ENCODE peak calls at places on chromosomes 6 and 20, in ten cellular contexts. One of them, this sample, is unnamed.
A peak's percentile ranks its signal among the peaks of the same experiment; 100 is the strongest.

GRCh38 chr20:50308513-50309279 is 118.1 kb downstream of the CEBPB start:
- DNase-seq in neural crest cell: no peak
- DNase-seq in brain microvascular endothelial cell: peak; percentile 93
- DNase-seq in RWPE1: peak; percentile 98
- DNase-seq in bronchial epithelial cell: peak; percentile 92
- DNase-seq in spleen: peak; percentile 95
- DNase-seq in IMR-90: peak; percentile 100
- DNase-seq in BJ: peak; percentile 90
- DNase-seq in WTC11: peak; percentile 45
- DNase-seq in progenitor cell of endocrine pancreas: no peak
- DNase-seq in this sample: peak; percentile 98

GRCh38 chr6:6694825-6695710 is 106.5 kb downstream of the LY86 start:
- DNase-seq in neural crest cell: no peak
- DNase-seq in brain microvascular endothelial cell: no peak
- DNase-seq in RWPE1: peak; percentile 35
- DNase-seq in bronchial epithelial cell: peak; percentile 85
- DNase-seq in spleen: peak; percentile 83
- DNase-seq in IMR-90: no peak
- DNase-seq in BJ: no peak
- DNase-seq in WTC11: peak; percentile 63
- DNase-seq in progenitor cell of endocrine pancreas: no peak
- DNase-seq in this sample: no peak

GRCh38 chr6:44202332-44202971 is 14.3 kb upstream of the MYMX start:
- DNase-seq in neural crest cell: no peak
- DNase-seq in brain microvascular endothelial cell: no peak
- DNase-seq in RWPE1: no peak
- DNase-seq in bronchial epithelial cell: no peak
- DNase-seq in spleen: no peak
- DNase-seq in IMR-90: no peak
- DNase-seq in BJ: no peak
- DNase-seq in WTC11: peak; percentile 79
- DNase-seq in progenitor cell of endocrine pancreas: no peak
- DNase-seq in this sample: no peak

GRCh38 chr6:38503032-38503784 is 136.5 kb downstream of the BTBD9 start:
- DNase-seq in neural crest cell: no peak
- DNase-seq in brain microvascular endothelial cell: no peak
- DNase-seq in RWPE1: no peak
- DNase-seq in bronchial epithelial cell: no peak
- DNase-seq in spleen: no peak
- DNase-seq in IMR-90: no peak
- DNase-seq in BJ: no peak
- DNase-seq in WTC11: peak; percentile 19
- DNase-seq in progenitor cell of endocrine pancreas: no peak
- DNase-seq in this sample: no peak

GRCh38 chr20:51749674-51750036 is 18.5 kb downstream of the ATP9A start:
- DNase-seq in neural crest cell: no peak
- DNase-seq in brain microvascular endothelial cell: peak; percentile 42
- DNase-seq in RWPE1: peak; percentile 47
- DNase-seq in bronchial epithelial cell: peak; percentile 82
- DNase-seq in spleen: no peak
- DNase-seq in IMR-90: peak; percentile 79
- DNase-seq in BJ: no peak
- DNase-seq in WTC11: no peak
- DNase-seq in progenitor cell of endocrine pancreas: no peak
- DNase-seq in this sample: no peak

GRCh38 chr20:41094656-41095055 is 42.7 kb upstream of the PLCG1 start:
- DNase-seq in neural crest cell: no peak
- DNase-seq in brain microvascular endothelial cell: no peak
- DNase-seq in RWPE1: no peak
- DNase-seq in bronchial epithelial cell: no peak
- DNase-seq in spleen: no peak
- DNase-seq in IMR-90: peak; percentile 61
- DNase-seq in BJ: no peak
- DNase-seq in WTC11: no peak
- DNase-seq in progenitor cell of endocrine pancreas: no peak
- DNase-seq in this sample: no peak

GRCh38 chr20:2847802-2848201 is 7.3 kb downstream of the VPS16 start:
- DNase-seq in neural crest cell: no peak
- DNase-seq in brain microvascular endothelial cell: no peak
- DNase-seq in RWPE1: no peak
- DNase-seq in bronchial epithelial cell: no peak
- DNase-seq in spleen: no peak
- DNase-seq in IMR-90: no peak
- DNase-seq in BJ: no peak
- DNase-seq in WTC11: no peak
- DNase-seq in progenitor cell of endocrine pancreas: no peak
- DNase-seq in this sample: no peak

GRCh38 chr6:170256641-170257040 is 34.2 kb downstream of the DLL1 start:
- DNase-seq in neural crest cell: no peak
- DNase-seq in brain microvascular endothelial cell: no peak
- DNase-seq in RWPE1: no peak
- DNase-seq in bronchial epithelial cell: no peak
- DNase-seq in spleen: no peak
- DNase-seq in IMR-90: no peak
- DNase-seq in BJ: no peak
- DNase-seq in WTC11: no peak
- DNase-seq in progenitor cell of endocrine pancreas: no peak
- DNase-seq in this sample: no peak

GRCh38 chr6:26204332-26205160 is 117.3 kb downstream of the HFE start:
- DNase-seq in neural crest cell: peak; percentile 80
- DNase-seq in brain microvascular endothelial cell: peak; percentile 99
- DNase-seq in RWPE1: peak; percentile 96
- DNase-seq in bronchial epithelial cell: peak; percentile 95
- DNase-seq in spleen: peak; percentile 95
- DNase-seq in IMR-90: peak; percentile 99
- DNase-seq in BJ: peak; percentile 94
- DNase-seq in WTC11: peak; percentile 90
- DNase-seq in progenitor cell of endocrine pancreas: peak; percentile 81
- DNase-seq in this sample: peak; percentile 96

GRCh38 chr6:7410801-7411200 is 21.2 kb downstream of the RIOK1 start:
- DNase-seq in neural crest cell: no peak
- DNase-seq in brain microvascular endothelial cell: no peak
- DNase-seq in RWPE1: no peak
- DNase-seq in bronchial epithelial cell: no peak
- DNase-seq in spleen: no peak
- DNase-seq in IMR-90: no peak
- DNase-seq in BJ: no peak
- DNase-seq in WTC11: no peak
- DNase-seq in progenitor cell of endocrine pancreas: no peak
- DNase-seq in this sample: no peak

GRCh38 chr20:18639501-18639979 is 51.7 kb downstream of the DTD1 start:
- DNase-seq in neural crest cell: no peak
- DNase-seq in brain microvascular endothelial cell: no peak
- DNase-seq in RWPE1: no peak
- DNase-seq in bronchial epithelial cell: no peak
- DNase-seq in spleen: no peak
- DNase-seq in IMR-90: no peak
- DNase-seq in BJ: no peak
- DNase-seq in WTC11: no peak
- DNase-seq in progenitor cell of endocrine pancreas: no peak
- DNase-seq in this sample: no peak

GRCh38 chr6:118722820-118723526 is 71.6 kb upstream of the CEP85L start:
- DNase-seq in neural crest cell: no peak
- DNase-seq in brain microvascular endothelial cell: no peak
- DNase-seq in RWPE1: no peak
- DNase-seq in bronchial epithelial cell: peak; percentile 59
- DNase-seq in spleen: no peak
- DNase-seq in IMR-90: peak; percentile 26
- DNase-seq in BJ: no peak
- DNase-seq in WTC11: no peak
- DNase-seq in progenitor cell of endocrine pancreas: no peak
- DNase-seq in this sample: no peak

GRCh38 chr6:45054610-45055009 is 273.5 kb upstream of the RUNX2 start:
- DNase-seq in neural crest cell: no peak
- DNase-seq in brain microvascular endothelial cell: peak; percentile 42
- DNase-seq in RWPE1: no peak
- DNase-seq in bronchial epithelial cell: no peak
- DNase-seq in spleen: no peak
- DNase-seq in IMR-90: no peak
- DNase-seq in BJ: no peak
- DNase-seq in WTC11: no peak
- DNase-seq in progenitor cell of endocrine pancreas: no peak
- DNase-seq in this sample: no peak

GRCh38 chr20:33653218-33653899 is 8.8 kb upstream of the C20orf144 start:
- DNase-seq in neural crest cell: peak; percentile 79
- DNase-seq in brain microvascular endothelial cell: no peak
- DNase-seq in RWPE1: peak; percentile 85
- DNase-seq in bronchial epithelial cell: peak; percentile 39
- DNase-seq in spleen: peak; percentile 79
- DNase-seq in IMR-90: peak; percentile 66
- DNase-seq in BJ: peak; percentile 17
- DNase-seq in WTC11: peak; percentile 82
- DNase-seq in progenitor cell of endocrine pancreas: peak; percentile 70
- DNase-seq in this sample: no peak

GRCh38 chr20:35601021-35601973 is 14.3 kb upstream of the SPAG4 start:
- DNase-seq in neural crest cell: peak; percentile 56
- DNase-seq in brain microvascular endothelial cell: peak; percentile 51
- DNase-seq in RWPE1: peak; percentile 88
- DNase-seq in bronchial epithelial cell: peak; percentile 65
- DNase-seq in spleen: peak; percentile 94
- DNase-seq in IMR-90: peak; percentile 72
- DNase-seq in BJ: no peak
- DNase-seq in WTC11: peak; percentile 80
- DNase-seq in progenitor cell of endocrine pancreas: peak; percentile 50
- DNase-seq in this sample: peak; percentile 24

GRCh38 chr6:168035661-168036616 is 38.5 kb downstream of the KIF25 start:
- DNase-seq in neural crest cell: no peak
- DNase-seq in brain microvascular endothelial cell: peak; percentile 79
- DNase-seq in RWPE1: peak; percentile 38
- DNase-seq in bronchial epithelial cell: no peak
- DNase-seq in spleen: peak; percentile 54
- DNase-seq in IMR-90: peak; percentile 85
- DNase-seq in BJ: no peak
- DNase-seq in WTC11: no peak
- DNase-seq in progenitor cell of endocrine pancreas: no peak
- DNase-seq in this sample: no peak

DNA sequence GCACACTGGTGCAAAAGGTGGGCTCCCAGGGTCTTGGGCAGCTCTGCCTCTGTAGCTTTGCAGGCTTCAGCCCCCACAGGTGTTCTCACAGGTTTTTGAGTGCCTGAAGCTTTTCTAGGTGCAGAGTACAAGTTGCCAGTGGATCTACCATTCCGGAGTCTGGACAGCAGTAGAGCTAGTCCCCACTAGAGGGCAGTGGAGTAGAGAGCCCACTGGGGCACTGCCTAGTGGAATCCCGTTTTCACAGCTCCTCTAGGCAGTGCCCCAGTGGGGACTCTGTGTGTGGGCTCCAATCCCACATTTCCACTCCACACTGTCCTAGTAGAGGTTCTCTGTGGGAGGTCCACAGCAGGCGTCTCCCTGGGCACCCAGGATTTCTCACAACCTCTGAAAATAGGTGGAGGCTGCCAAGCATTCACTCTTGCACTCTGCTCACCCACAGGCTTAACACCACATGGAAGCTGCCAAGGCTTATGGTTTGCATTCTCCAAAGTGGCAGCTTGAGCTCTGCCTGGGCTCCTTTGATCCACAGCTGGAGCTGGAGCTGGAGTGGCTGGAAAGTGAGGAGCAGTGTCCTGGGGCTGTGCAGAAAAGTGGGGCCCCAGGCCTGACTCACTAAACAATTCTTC is 86.3 kb upstream of the PROKR2 start:
- DNase-seq in neural crest cell: peak; percentile 46
- DNase-seq in brain microvascular endothelial cell: peak; percentile 36
- DNase-seq in RWPE1: peak; percentile 34
- DNase-seq in bronchial epithelial cell: peak; percentile 27
- DNase-seq in spleen: no peak
- DNase-seq in IMR-90: peak; percentile 11
- DNase-seq in BJ: no peak
- DNase-seq in WTC11: peak; percentile 67
- DNase-seq in progenitor cell of endocrine pancreas: peak; percentile 26
- DNase-seq in this sample: no peak
- TF ChIP-seq CTCF in neural crest cell: peak; percentile 56
- TF ChIP-seq CTCF in brain microvascular endothelial cell: peak; percentile 73
- TF ChIP-seq CTCF in RWPE1: peak; percentile 55
- TF ChIP-seq CTCF in bronchial epithelial cell: peak; percentile 73
- TF ChIP-seq CTCF in spleen: no peak
- TF ChIP-seq CTCF in IMR-90: peak; percentile 32
- TF ChIP-seq CTCF in BJ: peak; percentile 56
- TF ChIP-seq CTCF in WTC11: peak; percentile 62
- TF ChIP-seq CTCF in progenitor cell of endocrine pancreas: peak; percentile 65
- TF ChIP-seq CTCF in this sample: peak; percentile 74

GRCh38 chr6:78835817-78836216 is 31.5 kb upstream of the IRAK1BP1 start:
- DNase-seq in neural crest cell: no peak
- DNase-seq in brain microvascular endothelial cell: no peak
- DNase-seq in RWPE1: peak; percentile 20
- DNase-seq in bronchial epithelial cell: peak; percentile 34
- DNase-seq in spleen: no peak
- DNase-seq in IMR-90: peak; percentile 4
- DNase-seq in BJ: no peak
- DNase-seq in WTC11: no peak
- DNase-seq in progenitor cell of endocrine pancreas: no peak
- DNase-seq in this sample: no peak
- TF ChIP-seq CTCF in neural crest cell: peak; percentile 51
- TF ChIP-seq CTCF in brain microvascular endothelial cell: peak; percentile 15
- TF ChIP-seq CTCF in RWPE1: no peak
- TF ChIP-seq CTCF in bronchial epithelial cell: peak; percentile 19
- TF ChIP-seq CTCF in spleen: no peak
- TF ChIP-seq CTCF in IMR-90: peak; percentile 31
- TF ChIP-seq CTCF in BJ: no peak
- TF ChIP-seq CTCF in WTC11: no peak
- TF ChIP-seq CTCF in progenitor cell of endocrine pancreas: peak; percentile 9
- TF ChIP-seq CTCF in this sample: no peak

DNA sequence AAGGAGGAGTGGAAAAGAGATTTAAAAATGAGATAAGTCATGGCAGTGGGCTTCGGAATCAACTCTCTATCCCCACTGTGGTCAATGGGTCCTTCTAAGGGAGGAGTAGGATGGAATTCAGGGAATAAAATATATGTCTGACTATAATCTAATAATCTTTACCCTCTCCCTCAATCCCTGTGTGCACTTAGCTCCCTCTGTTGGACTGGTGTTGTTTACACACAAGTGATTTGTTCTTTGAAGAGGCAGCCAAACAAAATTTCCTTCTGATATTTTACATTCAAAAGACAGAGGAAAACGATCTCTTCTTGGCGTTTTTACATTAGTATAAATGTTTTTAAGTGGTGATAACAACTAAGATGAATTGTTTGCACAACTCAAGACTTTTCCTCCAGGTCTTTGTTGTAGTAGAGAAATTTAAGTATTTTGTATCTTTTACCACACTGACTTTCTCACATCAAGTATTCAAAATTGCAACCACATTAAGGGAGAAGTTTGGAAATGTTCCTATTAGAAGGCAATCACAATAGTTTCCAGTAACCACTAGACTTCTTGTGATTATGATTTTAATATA is 317.7 kb downstream of the CENPW start:
- DNase-seq in neural crest cell: no peak
- DNase-seq in brain microvascular endothelial cell: peak; percentile 38
- DNase-seq in RWPE1: peak; percentile 10
- DNase-seq in bronchial epithelial cell: peak; percentile 48
- DNase-seq in spleen: no peak
- DNase-seq in IMR-90: peak; percentile 44
- DNase-seq in BJ: no peak
- DNase-seq in WTC11: no peak
- DNase-seq in progenitor cell of endocrine pancreas: no peak
- DNase-seq in this sample: no peak
- TF ChIP-seq CTCF in neural crest cell: peak; percentile 68
- TF ChIP-seq CTCF in brain microvascular endothelial cell: peak; percentile 72
- TF ChIP-seq CTCF in RWPE1: peak; percentile 35
- TF ChIP-seq CTCF in bronchial epithelial cell: peak; percentile 52
- TF ChIP-seq CTCF in spleen: no peak
- TF ChIP-seq CTCF in IMR-90: peak; percentile 47
- TF ChIP-seq CTCF in BJ: peak; percentile 55
- TF ChIP-seq CTCF in WTC11: peak; percentile 34
- TF ChIP-seq CTCF in progenitor cell of endocrine pancreas: peak; percentile 42
- TF ChIP-seq CTCF in this sample: peak; percentile 41

GRCh38 chr6:27752038-27752885 is 159.9 kb downstream of the OR2B2 start:
- DNase-seq in neural crest cell: peak; percentile 33
- DNase-seq in brain microvascular endothelial cell: peak; percentile 66
- DNase-seq in RWPE1: peak; percentile 36
- DNase-seq in bronchial epithelial cell: peak; percentile 81
- DNase-seq in spleen: peak; percentile 81
- DNase-seq in IMR-90: peak; percentile 76
- DNase-seq in BJ: peak; percentile 33
- DNase-seq in WTC11: peak; percentile 44
- DNase-seq in progenitor cell of endocrine pancreas: peak; percentile 26
- DNase-seq in this sample: no peak
- TF ChIP-seq CTCF in neural crest cell: peak; percentile 84
- TF ChIP-seq CTCF in brain microvascular endothelial cell: peak; percentile 74
- TF ChIP-seq CTCF in RWPE1: peak; percentile 85
- TF ChIP-seq CTCF in bronchial epithelial cell: peak; percentile 62
- TF ChIP-seq CTCF in spleen: peak; percentile 67
- TF ChIP-seq CTCF in IMR-90: peak; percentile 90
- TF ChIP-seq CTCF in BJ: peak; percentile 82
- TF ChIP-seq CTCF in WTC11: peak; percentile 59
- TF ChIP-seq CTCF in progenitor cell of endocrine pancreas: peak; percentile 74
- TF ChIP-seq CTCF in this sample: peak; percentile 77

This sample was measured in retinal pigment epithelial cell.